ENCODE peak calls at places on chromosome X, in four cellular contexts. V is mesothelial cell of epicardium; G is activated CD4-positive, alpha-beta T cell treated with anti-CD3 and anti-CD28 coated beads, Interleukin-2, amount 10 ng/mL, durations not matched to agents 7 days and 5 days; K is mammary epithelial cell. Z is an unnamed sample.

GRCh38 chrX:51496501-51497291 is at the start of gene NUDT11:
- DNase-seq in K (peak; percentile 71), G (peak; percentile 50), V (peak; percentile 76), Z (no peak)

GRCh38 chrX:19682712-19683331 is 167.5 kb upstream of the MAP3K15 start:
- DNase-seq in V (no peak), G (peak; percentile 84), K (no peak), Z (peak; percentile 81)

GRCh38 chrX:108396188-108396885 is 41.9 kb downstream of the COL4A6 start:
- DNase-seq in G (no peak), K (peak; percentile 92), V (peak; percentile 42), Z (no peak)

GRCh38 chrX:49165901-49166881 is 3.6 kb downstream of the MAGIX start:
- DNase-seq in K (peak; percentile 88), V (peak; percentile 72), G (peak; percentile 74), Z (peak; percentile 74)

GRCh38 chrX:39815621-39816020 is 282.1 kb downstream of the BCOR start:
- DNase-seq in V (no peak), G (no peak), K (no peak), Z (peak; percentile 18)

GRCh38 chrX:104618106-104618895 is 52.3 kb downstream of the IL1RAPL2 start:
- DNase-seq in V (no peak), K (peak; percentile 84), G (no peak), Z (no peak)

GRCh38 chrX:109535578-109535977 is 1.1 kb upstream of the NXT2 start:
- DNase-seq in G (no peak), V (no peak), K (no peak), Z (no peak)

GRCh38 chrX:119004920-119005524 is 30.6 kb downstream of the LONRF3 start:
- DNase-seq in V (peak; percentile 62), K (peak; percentile 14), G (peak; percentile 41), Z (peak; percentile 45)

GRCh38 chrX:70183091-70183490 is 5.8 kb downstream of the DGAT2L6 start:
- DNase-seq in K (no peak), G (no peak), V (no peak), Z (no peak)

GRCh38 chrX:47723689-47724088 is 64.7 kb upstream of the UXT start:
- DNase-seq in V (no peak), K (no peak), G (peak; percentile 6), Z (peak; percentile 6)

GRCh38 chrX:48854898-48855297 is 19.5 kb upstream of the PCSK1N start:
- DNase-seq in V (no peak), K (peak; percentile 18), G (peak; percentile 7), Z (peak; percentile 5)

GRCh38 chrX:68757331-68757730 is 71.5 kb upstream of the EFNB1 start:
- DNase-seq in V (no peak), K (no peak), G (no peak), Z (no peak)

GRCh38 chrX:39012561-39013209 is 211.4 kb downstream of the MID1IP1 start:
- DNase-seq in V (no peak), G (no peak), K (no peak), Z (no peak)

GRCh38 chrX:72409993-72410392 is 104.3 kb upstream of the CITED1 start:
- DNase-seq in V (no peak), K (no peak), G (no peak), Z (no peak)

GRCh38 chrX:150547511-150548115 is 20.8 kb upstream of the MTM1 start:
- DNase-seq in K (no peak), G (no peak), V (peak; percentile 46), Z (no peak)

GRCh38 chrX:135707880-135708279 is 5.6 kb upstream of the CT45A1 start:
- DNase-seq in V (no peak), G (peak; percentile 21), K (no peak), Z (peak; percentile 23)

GRCh38 chrX:48278958-48279357 is 23.8 kb downstream of the SSX1 start:
- DNase-seq in K (no peak), V (no peak), G (no peak), Z (peak; percentile 3)